ENCODE peak calls at places on chromosomes 13 and 19, in seven cellular contexts. R is Peyer's patch, X is adrenal gland, T is H1, W is left lung, G is pancreas, A is SK-N-SH. J is an unnamed sample. For H3K36me3, the result is how much of the 10 kb centered on the place peaks cover.

GRCh38 chr13:55553736-55554135 is 1587.0 kb upstream of the PRR20A start:
- DNase-seq in R (no peak), X (no peak), T (no peak), W (no peak), G (no peak), A (no peak), J (no peak)

GRCh38 chr13:25833761-25834160 is 218.1 kb downstream of the SHISA2 start:
- DNase-seq in R (no peak), X (no peak), T (no peak), W (no peak), G (no peak), A (no peak), J (no peak)

GRCh38 chr19:11401808-11402543 is 17.1 kb downstream of the RGL3 start:
- DNase-seq in R (no peak), X (no peak), T (no peak), W (no peak), G (no peak), A (peak), J (no peak)

GRCh38 chr13:110126391-110126961 is 180.5 kb downstream of the COL4A1 start:
- DNase-seq in R (no peak), X (peak), T (no peak), W (no peak), G (no peak), A (no peak), J (no peak)

GRCh38 chr13:95404141-95404882 is 103.1 kb upstream of the ABCC4 start:
- DNase-seq in R (peak), X (peak), T (peak), W (peak), G (peak), A (peak), J (peak)

GRCh38 chr19:18073197-18073596 is 13.5 kb downstream of the IL12RB1 start:
- DNase-seq in R (no peak), X (no peak), T (no peak), W (no peak), G (no peak), A (no peak), J (no peak)

GRCh38 chr19:2337329-2337707 is 8.8 kb downstream of the SPPL2B start:
- DNase-seq in R (no peak), X (no peak), T (peak), W (no peak), G (peak), A (peak), J (no peak)

GRCh38 chr13:102250448-102250847 is 151.4 kb downstream of the FGF14 start:
- DNase-seq in R (no peak), X (no peak), T (no peak), W (no peak), G (no peak), A (no peak), J (no peak)

GRCh38 chr13:98413796-98414195 is 163.1 kb downstream of the STK24 start:
- DNase-seq in R (no peak), X (no peak), T (no peak), W (no peak), G (no peak), A (no peak), J (no peak)

GRCh38 chr19:55206664-55207500 is 2.4 kb downstream of the PTPRH start:
- DNase-seq in R (peak), X (peak), T (peak), W (peak), G (peak), A (peak), J (no peak)

GRCh38 chr19:29672933-29673336 is 7.7 kb downstream of the PLEKHF1 start:
- DNase-seq in R (no peak), X (no peak), T (no peak), W (peak), G (no peak), A (no peak), J (peak)

GRCh38 chr13:69904784-69905183 is 202.8 kb upstream of the ATXN8OS start:
- DNase-seq in R (no peak), X (no peak), T (no peak), W (no peak), G (no peak), A (no peak), J (no peak)

GRCh38 chr13:112714772-112715569 is 25.1 kb downstream of the ATP11A start:
- DNase-seq in R (peak), X (no peak), T (no peak), W (peak), G (no peak), A (no peak), J (no peak)

GRCh38 chr19:531753-532571 is at the start of gene CDC34:
- DNase-seq in R (no peak), X (no peak), T (no peak), W (no peak), G (peak), A (peak), J (no peak)

GRCh38 chr13:106567421-106568224 is at the start of gene ARGLU1:
- DNase-seq in R (peak), X (peak), T (peak), W (peak), G (peak), A (peak), J (peak)

GRCh38 chr13:98509271-98510155 is 67.4 kb downstream of the STK24 start:
- DNase-seq in R (peak), X (peak), T (no peak), W (peak), G (no peak), A (no peak), J (peak)

GRCh38 chr13:52665325-52665724 is 12.7 kb downstream of the SUGT1 start:
- DNase-seq in R (no peak), X (no peak), T (no peak), W (no peak), G (no peak), A (peak), J (no peak)

GRCh38 chr19:801861-802496 is 4.7 kb downstream of the PTBP1 start:
- DNase-seq in R (no peak), X (peak), T (no peak), W (peak), G (peak), A (no peak), J (no peak)

GRCh38 chr13:51800456-51800855 is 3.5 kb downstream of the DHRS12 start:
- DNase-seq in R (no peak), X (no peak), T (no peak), W (no peak), G (no peak), A (no peak), J (no peak)

GRCh38 chr13:114108141-114108761 is 24.2 kb downstream of the RASA3 start:
- DNase-seq in R (no peak), X (no peak), T (no peak), W (peak), G (peak), A (no peak), J (no peak)

GRCh38 chr19:7970716-7971448 is 27.4 kb upstream of the TIMM44 start:
- DNase-seq in R (no peak), X (no peak), T (peak), W (no peak), G (peak), A (peak), J (no peak)

GRCh38 chr19:12481781-12482504 is 2.7 kb downstream of the ZNF709 start:
- DNase-seq in R (no peak), X (no peak), T (no peak), W (no peak), G (no peak), A (no peak), J (no peak)

GRCh38 chr19:11269408-11269807 is 7.1 kb upstream of the DOCK6 start:
- DNase-seq in R (no peak), X (no peak), T (no peak), W (no peak), G (no peak), A (no peak), J (no peak)

GRCh38 chr19:30335306-30335886 is 36.8 kb upstream of the ZNF536 start:
- DNase-seq in R (peak), X (no peak), T (no peak), W (no peak), G (no peak), A (no peak), J (no peak)

GRCh38 chr19:50358483-50359431 is 6.7 kb downstream of the NAPSA start:
- DNase-seq in R (peak), X (no peak), T (no peak), W (peak), G (peak), A (peak), J (peak)

GRCh38 chr13:40217675-40218074 is 448.8 kb downstream of the FOXO1 start:
- DNase-seq in R (no peak), X (no peak), T (no peak), W (no peak), G (no peak), A (no peak), J (no peak)

GRCh38 chr13:40211586-40211968 is 454.9 kb downstream of the FOXO1 start:
- DNase-seq in R (no peak), X (no peak), T (no peak), W (no peak), G (no peak), A (no peak), J (no peak)

GRCh38 chr13:40210865-40211585 is 455.4 kb downstream of the FOXO1 start:
- DNase-seq in R (no peak), X (no peak), T (no peak), W (no peak), G (no peak), A (no peak), J (no peak)

GRCh38 chr13:40215747-40216146 is 450.7 kb downstream of the FOXO1 start:
- DNase-seq in R (no peak), X (no peak), T (no peak), W (no peak), G (no peak), A (no peak), J (no peak)

GRCh38 chr13:40215311-40215710 is 451.1 kb downstream of the FOXO1 start:
- DNase-seq in R (no peak), X (no peak), T (no peak), W (no peak), G (no peak), A (no peak), J (no peak)
- H3K36me3 ChIP-seq in R (under half), X (under half), T (under half), W (under half), G (under half), A (under half), J (under half)

DNA sequence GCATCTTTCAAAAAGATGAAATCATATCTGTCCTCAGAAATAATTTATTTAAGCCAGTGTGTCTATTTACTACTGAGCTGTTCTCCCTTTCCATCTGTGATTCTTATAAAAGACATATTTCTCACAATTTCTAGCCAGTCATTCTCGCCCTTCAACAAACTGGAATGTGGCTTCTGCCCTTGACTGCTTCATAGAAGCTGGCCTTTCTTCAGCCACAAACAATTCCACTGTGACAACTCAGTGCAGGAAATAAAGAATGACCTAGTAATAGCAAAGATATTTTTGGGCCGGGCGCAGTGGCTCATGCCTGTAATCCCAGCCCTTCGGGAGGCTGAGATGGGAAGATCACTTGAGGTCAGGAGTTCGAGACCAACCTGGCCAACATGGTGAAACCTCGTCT is 655.5 kb downstream of the PCDH9 start:
- DNase-seq in R (no peak), X (peak), T (no peak), W (no peak), G (no peak), A (no peak), J (no peak)
- H3K27ac ChIP-seq in R (no peak), X (no peak), T (no peak), W (no peak), G (no peak), A (no peak), J (no peak)

GRCh38 chr19:14961956-14962685 is 17.5 kb downstream of the SLC1A6 start:
- DNase-seq in R (no peak), X (no peak), T (no peak), W (no peak), G (no peak), A (no peak), J (no peak)
- H3K36me3 ChIP-seq in R (under half), X (under half), T (under half), W (under half), G (under half), A (under half), J (under half)

DNA sequence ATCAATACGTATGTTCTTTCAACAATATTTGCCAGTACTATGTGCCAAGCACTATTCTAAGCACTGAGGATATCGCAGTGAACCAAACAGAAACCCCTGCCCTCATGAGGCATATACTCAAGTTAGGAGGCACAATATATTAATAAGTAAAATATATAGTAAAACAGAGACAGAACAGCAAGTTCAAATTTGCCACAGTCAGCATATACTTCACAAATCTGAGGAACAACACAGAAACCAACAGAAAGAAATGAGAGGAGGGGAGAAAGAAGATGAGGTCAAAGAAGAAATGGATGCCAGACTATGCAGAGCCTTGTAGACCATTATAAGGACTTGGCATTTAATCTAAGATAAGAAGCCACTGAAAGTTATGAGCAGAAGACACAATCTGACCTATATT is 59.9 kb downstream of the KATNAL1 start:
- DNase-seq in R (no peak), X (no peak), T (no peak), W (no peak), G (no peak), A (no peak), J (no peak)
- H3K27ac ChIP-seq in R (no peak), X (no peak), T (no peak), W (no peak), G (no peak), A (no peak), J (no peak)

GRCh38 chr19:38836438-38837303 is 5.1 kb upstream of the ECH1 start:
- DNase-seq in R (no peak), X (no peak), T (no peak), W (no peak), G (no peak), A (no peak), J (no peak)

GRCh38 chr19:38838986-38839761 is 7.6 kb upstream of the ECH1 start:
- DNase-seq in R (no peak), X (no peak), T (no peak), W (no peak), G (no peak), A (no peak), J (no peak)

GRCh38 chr19:38837656-38838121 is 6.1 kb upstream of the ECH1 start:
- DNase-seq in R (no peak), X (no peak), T (no peak), W (no peak), G (no peak), A (no peak), J (no peak)

GRCh38 chr19:38838208-38838985 is 6.8 kb upstream of the ECH1 start:
- DNase-seq in R (no peak), X (no peak), T (no peak), W (no peak), G (no peak), A (no peak), J (no peak)

DNA sequence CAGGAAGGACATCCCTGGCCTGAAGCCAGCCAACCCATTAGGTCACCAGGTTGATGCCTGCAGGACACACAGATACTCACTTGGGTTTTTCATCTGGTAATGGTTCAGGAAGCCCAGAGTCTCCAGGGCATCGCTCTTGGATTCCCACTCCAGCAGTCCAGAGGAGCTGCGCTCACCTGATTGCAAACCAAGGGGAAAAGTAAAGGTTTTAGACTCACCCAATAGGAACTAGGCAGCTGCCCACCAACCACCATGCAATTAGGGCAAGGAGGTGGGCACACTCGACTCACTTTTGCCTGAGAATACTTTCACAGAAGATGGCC is 5.7 kb upstream of the ECH1 start:
- DNase-seq in R (no peak), X (no peak), T (no peak), W (no peak), G (no peak), A (peak), J (no peak)
- H3K36me3 ChIP-seq in R (under half), X (under half), T (half or more), W (half or more), G (half or more), A (half or more), J (half or more)

DNA sequence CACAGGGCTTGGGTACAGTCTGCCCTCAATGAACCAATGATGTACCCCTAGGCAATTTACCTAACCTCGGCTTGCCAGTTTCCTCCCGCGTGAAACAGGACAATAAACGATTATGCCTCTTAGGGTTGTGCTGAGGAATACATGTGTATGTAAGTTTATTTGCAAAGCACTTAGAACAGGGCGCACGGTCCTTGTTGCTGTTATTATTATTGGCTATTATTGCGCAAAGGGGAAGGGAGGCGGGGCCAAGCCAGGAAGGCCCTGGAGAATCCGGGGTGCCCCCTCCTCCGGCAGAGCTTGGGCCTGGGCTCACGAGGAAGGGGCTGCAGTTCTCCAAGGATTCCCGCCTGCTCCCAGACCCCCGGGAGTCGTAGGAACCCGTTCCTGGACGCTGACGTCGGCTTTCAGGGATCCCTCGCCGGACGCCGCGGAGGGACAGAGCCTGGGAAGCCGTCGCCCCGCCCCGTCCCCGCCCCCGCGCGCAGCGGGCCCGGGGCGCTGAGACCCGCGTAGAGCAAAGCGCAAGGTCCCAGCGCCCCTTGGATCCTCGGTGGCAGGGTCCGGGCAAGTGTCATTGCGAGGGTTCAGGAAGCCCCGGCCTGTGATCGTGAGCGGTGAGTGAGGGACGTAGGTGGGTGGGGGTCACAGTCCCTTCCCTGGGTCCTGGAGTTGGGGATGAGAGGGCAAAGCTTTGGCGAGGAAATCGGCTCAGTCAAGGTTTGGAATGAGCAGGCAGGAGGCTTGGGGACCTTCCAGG is at the start of gene TMEM91:
- DNase-seq in R (peak), X (no peak), T (peak), W (peak), G (peak), A (peak), J (no peak)
- H3K27ac ChIP-seq in R (peak), X (peak), T (no peak), W (no peak), G (peak), A (no peak), J (peak)

GRCh38 chr19:5041168-5042038 is 72.5 kb downstream of the KDM4B start:
- DNase-seq in R (no peak), X (no peak), T (no peak), W (no peak), G (no peak), A (no peak), J (no peak)
- H3K36me3 ChIP-seq in R (under half), X (under half), T (under half), W (half or more), G (under half), A (under half), J (under half)

GRCh38 chr13:79593611-79594275 is 112.8 kb downstream of the NDFIP2 start:
- DNase-seq in R (no peak), X (no peak), T (no peak), W (no peak), G (no peak), A (peak), J (no peak)

GRCh38 chr13:79591493-79591892 is 110.5 kb downstream of the NDFIP2 start:
- DNase-seq in R (no peak), X (no peak), T (no peak), W (no peak), G (no peak), A (no peak), J (no peak)

GRCh38 chr13:79589605-79590511 is 108.9 kb downstream of the NDFIP2 start:
- DNase-seq in R (no peak), X (no peak), T (no peak), W (no peak), G (no peak), A (no peak), J (no peak)

GRCh38 chr13:79593121-79593520 is 112.2 kb downstream of the NDFIP2 start:
- DNase-seq in R (no peak), X (no peak), T (no peak), W (no peak), G (no peak), A (no peak), J (no peak)
- H3K27ac ChIP-seq in R (no peak), X (no peak), T (no peak), W (no peak), G (no peak), A (peak), J (no peak)

J was measured in effector memory CD4-positive, alpha-beta T cell.